ENCODE peak calls at places on chromosomes 4 and X, in ten cellular contexts. One of them, this sample, is unnamed.

GRCh38 chr4:76087007-76087769 is 12.7 kb downstream of the ART3 start:
- DNase-seq in psoas muscle: peak
- DNase-seq in foreskin fibroblast: peak
- DNase-seq in SK-N-SH: peak
- DNase-seq in brain microvascular endothelial cell: peak
- DNase-seq in upper lobe of right lung: no peak
- DNase-seq in fibroblast of lung: peak
- DNase-seq in PC-3: peak
- DNase-seq in astrocyte of the spinal cord: peak
- DNase-seq in GM12878: no peak
- DNase-seq in this sample: no peak

GRCh38 chrX:29257516-29257915 is 670.3 kb downstream of the IL1RAPL1 start:
- DNase-seq in GM12878: no peak
- DNase-seq in PC-3: no peak
- DNase-seq in upper lobe of right lung: no peak
- DNase-seq in fibroblast of lung: peak
- DNase-seq in astrocyte of the spinal cord: peak
- DNase-seq in SK-N-SH: no peak
- DNase-seq in foreskin fibroblast: peak
- DNase-seq in psoas muscle: no peak
- DNase-seq in brain microvascular endothelial cell: peak
- DNase-seq in this sample: no peak

GRCh38 chrX:23901805-23902204 is 5.9 kb downstream of the APOO start:
- DNase-seq in SK-N-SH: peak
- DNase-seq in psoas muscle: no peak
- DNase-seq in PC-3: peak
- DNase-seq in fibroblast of lung: peak
- DNase-seq in astrocyte of the spinal cord: peak
- DNase-seq in upper lobe of right lung: no peak
- DNase-seq in brain microvascular endothelial cell: peak
- DNase-seq in GM12878: peak
- DNase-seq in foreskin fibroblast: peak
- DNase-seq in this sample: no peak

GRCh38 chrX:12753366-12753765 is 37.8 kb upstream of the PRPS2 start:
- DNase-seq in foreskin fibroblast: no peak
- DNase-seq in PC-3: no peak
- DNase-seq in upper lobe of right lung: no peak
- DNase-seq in psoas muscle: no peak
- DNase-seq in fibroblast of lung: no peak
- DNase-seq in brain microvascular endothelial cell: no peak
- DNase-seq in SK-N-SH: no peak
- DNase-seq in GM12878: no peak
- DNase-seq in astrocyte of the spinal cord: no peak
- DNase-seq in this sample: no peak

GRCh38 chr4:48490012-48490679 is at the start of gene ZAR1:
- DNase-seq in astrocyte of the spinal cord: no peak
- DNase-seq in psoas muscle: peak
- DNase-seq in foreskin fibroblast: no peak
- DNase-seq in fibroblast of lung: no peak
- DNase-seq in upper lobe of right lung: peak
- DNase-seq in PC-3: no peak
- DNase-seq in GM12878: no peak
- DNase-seq in SK-N-SH: no peak
- DNase-seq in brain microvascular endothelial cell: no peak
- DNase-seq in this sample: no peak

GRCh38 chr4:140012688-140013087 is 141.3 kb downstream of the MAML3 start:
- DNase-seq in foreskin fibroblast: peak
- DNase-seq in GM12878: no peak
- DNase-seq in brain microvascular endothelial cell: peak
- DNase-seq in astrocyte of the spinal cord: peak
- DNase-seq in fibroblast of lung: peak
- DNase-seq in psoas muscle: peak
- DNase-seq in SK-N-SH: peak
- DNase-seq in PC-3: peak
- DNase-seq in upper lobe of right lung: no peak
- DNase-seq in this sample: no peak

GRCh38 chr4:30461218-30461617 is 259.0 kb upstream of the PCDH7 start:
- DNase-seq in brain microvascular endothelial cell: no peak
- DNase-seq in psoas muscle: no peak
- DNase-seq in PC-3: no peak
- DNase-seq in GM12878: peak
- DNase-seq in fibroblast of lung: no peak
- DNase-seq in upper lobe of right lung: no peak
- DNase-seq in astrocyte of the spinal cord: no peak
- DNase-seq in foreskin fibroblast: no peak
- DNase-seq in SK-N-SH: no peak
- DNase-seq in this sample: no peak

GRCh38 chr4:36254355-36254754 is 10.0 kb upstream of the ARAP2 start:
- DNase-seq in fibroblast of lung: no peak
- DNase-seq in GM12878: no peak
- DNase-seq in PC-3: no peak
- DNase-seq in foreskin fibroblast: no peak
- DNase-seq in upper lobe of right lung: no peak
- DNase-seq in SK-N-SH: no peak
- DNase-seq in psoas muscle: no peak
- DNase-seq in brain microvascular endothelial cell: no peak
- DNase-seq in astrocyte of the spinal cord: no peak
- DNase-seq in this sample: no peak

GRCh38 chr4:86755388-86755787 is 93.8 kb downstream of the SLC10A6 start:
- DNase-seq in psoas muscle: no peak
- DNase-seq in SK-N-SH: no peak
- DNase-seq in fibroblast of lung: no peak
- DNase-seq in foreskin fibroblast: no peak
- DNase-seq in PC-3: no peak
- DNase-seq in upper lobe of right lung: no peak
- DNase-seq in astrocyte of the spinal cord: no peak
- DNase-seq in brain microvascular endothelial cell: no peak
- DNase-seq in GM12878: no peak
- DNase-seq in this sample: no peak
- H3K4me3 ChIP-seq in psoas muscle: no peak
- H3K4me3 ChIP-seq in SK-N-SH: no peak
- H3K4me3 ChIP-seq in fibroblast of lung: no peak
- H3K4me3 ChIP-seq in foreskin fibroblast: no peak
- H3K4me3 ChIP-seq in PC-3: no peak
- H3K4me3 ChIP-seq in upper lobe of right lung: no peak
- H3K4me3 ChIP-seq in astrocyte of the spinal cord: no peak
- H3K4me3 ChIP-seq in brain microvascular endothelial cell: no peak
- H3K4me3 ChIP-seq in GM12878: no peak
- H3K4me3 ChIP-seq in this sample: no peak

DNA sequence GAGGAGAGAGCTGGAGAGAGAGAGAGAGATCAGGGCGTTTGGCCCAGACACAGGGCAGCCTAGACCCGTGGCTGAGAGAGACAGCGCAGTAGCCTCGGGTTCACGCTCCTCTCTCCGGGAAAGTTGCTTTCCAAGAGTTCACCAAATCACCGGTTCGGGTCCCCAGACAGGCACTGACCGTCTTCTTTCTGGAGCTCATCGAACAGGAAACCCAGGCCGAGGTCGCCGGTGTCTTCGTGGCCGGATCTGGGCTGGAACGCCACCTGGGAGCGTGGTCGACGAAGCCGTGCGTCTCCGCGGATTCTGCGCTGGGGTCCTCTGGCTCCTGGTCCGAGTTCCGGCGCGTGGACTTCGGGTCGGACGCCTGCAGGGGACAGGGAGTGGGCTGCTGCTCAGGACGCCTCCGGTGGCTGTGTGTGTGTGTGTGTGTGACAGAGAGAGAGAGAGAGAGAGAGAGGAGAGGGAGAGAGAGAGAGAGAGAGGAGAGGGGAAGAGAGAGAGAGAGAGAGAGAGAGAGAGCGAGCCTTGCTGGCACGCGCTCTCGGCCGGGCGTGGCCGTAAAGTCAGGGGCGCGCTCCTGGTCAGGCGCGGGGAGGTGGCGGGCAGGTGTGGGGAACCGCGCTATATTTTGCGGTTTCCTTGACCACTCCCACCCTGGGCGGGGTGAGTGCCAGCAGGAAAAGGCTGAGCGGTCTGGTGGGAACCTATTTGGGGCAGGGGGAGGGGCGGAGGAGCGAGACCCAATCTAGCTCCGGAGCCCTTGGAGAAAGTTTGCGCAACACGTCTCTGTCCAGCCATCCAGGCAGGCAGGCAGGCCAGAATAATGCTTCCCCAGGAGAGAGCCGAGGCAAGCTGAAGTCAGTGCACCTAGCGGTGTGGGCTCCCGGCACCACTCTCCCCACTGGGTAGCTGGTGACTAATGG is 62.1 kb downstream of the RHOXF2B start:
- DNase-seq in psoas muscle: no peak
- DNase-seq in GM12878: no peak
- DNase-seq in foreskin fibroblast: peak
- DNase-seq in astrocyte of the spinal cord: no peak
- DNase-seq in fibroblast of lung: no peak
- DNase-seq in PC-3: no peak
- DNase-seq in SK-N-SH: no peak
- DNase-seq in upper lobe of right lung: peak
- DNase-seq in brain microvascular endothelial cell: no peak
- DNase-seq in this sample: no peak
- H3K4me3 ChIP-seq in psoas muscle: peak
- H3K4me3 ChIP-seq in GM12878: no peak
- H3K4me3 ChIP-seq in foreskin fibroblast: no peak
- H3K4me3 ChIP-seq in astrocyte of the spinal cord: no peak
- H3K4me3 ChIP-seq in fibroblast of lung: no peak
- H3K4me3 ChIP-seq in PC-3: no peak
- H3K4me3 ChIP-seq in SK-N-SH: no peak
- H3K4me3 ChIP-seq in upper lobe of right lung: peak
- H3K4me3 ChIP-seq in brain microvascular endothelial cell: no peak
- H3K4me3 ChIP-seq in this sample: peak

GRCh38 chr4:1572964-1573720 is 111.0 kb downstream of the FAM53A start:
- DNase-seq in upper lobe of right lung: no peak
- DNase-seq in fibroblast of lung: no peak
- DNase-seq in astrocyte of the spinal cord: no peak
- DNase-seq in foreskin fibroblast: no peak
- DNase-seq in SK-N-SH: no peak
- DNase-seq in psoas muscle: peak
- DNase-seq in GM12878: no peak
- DNase-seq in PC-3: no peak
- DNase-seq in brain microvascular endothelial cell: no peak
- DNase-seq in this sample: no peak

GRCh38 chr4:1573830-1574459 is 110.2 kb downstream of the FAM53A start:
- DNase-seq in foreskin fibroblast: no peak
- DNase-seq in GM12878: no peak
- DNase-seq in upper lobe of right lung: no peak
- DNase-seq in psoas muscle: peak
- DNase-seq in SK-N-SH: no peak
- DNase-seq in brain microvascular endothelial cell: no peak
- DNase-seq in PC-3: no peak
- DNase-seq in fibroblast of lung: no peak
- DNase-seq in astrocyte of the spinal cord: no peak
- DNase-seq in this sample: no peak

GRCh38 chr4:1575418-1576199 is 108.5 kb downstream of the FAM53A start:
- DNase-seq in GM12878: no peak
- DNase-seq in brain microvascular endothelial cell: no peak
- DNase-seq in psoas muscle: peak
- DNase-seq in PC-3: no peak
- DNase-seq in fibroblast of lung: no peak
- DNase-seq in astrocyte of the spinal cord: no peak
- DNase-seq in SK-N-SH: no peak
- DNase-seq in upper lobe of right lung: no peak
- DNase-seq in foreskin fibroblast: no peak
- DNase-seq in this sample: no peak

GRCh38 chr4:1576200-1576960 is 107.7 kb downstream of the FAM53A start:
- DNase-seq in brain microvascular endothelial cell: no peak
- DNase-seq in fibroblast of lung: no peak
- DNase-seq in PC-3: no peak
- DNase-seq in SK-N-SH: no peak
- DNase-seq in foreskin fibroblast: no peak
- DNase-seq in astrocyte of the spinal cord: no peak
- DNase-seq in GM12878: no peak
- DNase-seq in upper lobe of right lung: no peak
- DNase-seq in psoas muscle: peak
- DNase-seq in this sample: no peak

DNA sequence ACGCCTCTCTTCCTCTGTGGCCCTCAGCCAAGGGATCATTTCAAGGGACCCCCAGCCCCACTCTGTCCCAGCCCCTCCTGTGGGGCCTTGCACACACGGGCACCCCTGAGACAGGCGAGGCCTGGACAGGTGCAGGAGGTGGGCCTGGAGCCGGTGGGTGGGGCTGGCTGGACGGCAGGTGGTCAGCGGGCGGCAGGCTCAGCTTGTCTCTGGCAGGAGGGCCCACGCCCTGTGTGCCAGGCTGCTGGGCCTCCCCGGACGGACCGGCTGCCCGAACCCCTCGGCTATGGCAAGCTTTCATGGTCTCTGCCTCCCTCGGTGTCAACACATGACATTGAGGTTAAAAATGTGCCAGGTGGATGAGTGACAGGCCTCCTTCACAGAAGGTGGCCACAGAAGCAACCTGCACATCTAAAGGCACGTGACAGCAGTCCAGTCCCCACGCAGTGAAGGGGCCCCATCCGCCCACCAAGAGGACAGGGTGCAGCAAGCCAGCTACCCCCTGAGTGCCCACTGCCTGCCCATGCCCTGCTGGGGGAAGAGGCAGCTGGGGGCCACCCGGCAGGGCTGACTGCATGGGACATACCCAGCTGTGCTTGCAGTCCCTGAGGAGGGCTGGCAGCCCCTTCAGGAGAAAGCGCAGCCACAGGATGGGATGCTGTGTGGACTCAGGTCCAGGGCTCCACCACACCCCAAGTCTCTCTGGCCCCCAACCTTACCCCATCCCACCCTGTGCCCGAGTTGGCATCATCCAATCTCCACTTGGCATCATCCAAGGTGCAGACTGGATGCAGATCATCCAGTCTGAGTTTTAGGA is 109.3 kb downstream of the FAM53A start:
- DNase-seq in astrocyte of the spinal cord: no peak
- DNase-seq in psoas muscle: peak
- DNase-seq in SK-N-SH: no peak
- DNase-seq in brain microvascular endothelial cell: no peak
- DNase-seq in GM12878: no peak
- DNase-seq in PC-3: no peak
- DNase-seq in foreskin fibroblast: no peak
- DNase-seq in upper lobe of right lung: no peak
- DNase-seq in fibroblast of lung: no peak
- DNase-seq in this sample: no peak
- H3K4me3 ChIP-seq in astrocyte of the spinal cord: no peak
- H3K4me3 ChIP-seq in psoas muscle: no peak
- H3K4me3 ChIP-seq in SK-N-SH: no peak
- H3K4me3 ChIP-seq in brain microvascular endothelial cell: no peak
- H3K4me3 ChIP-seq in GM12878: no peak
- H3K4me3 ChIP-seq in PC-3: no peak
- H3K4me3 ChIP-seq in foreskin fibroblast: no peak
- H3K4me3 ChIP-seq in upper lobe of right lung: no peak
- H3K4me3 ChIP-seq in fibroblast of lung: no peak
- H3K4me3 ChIP-seq in this sample: no peak

DNA sequence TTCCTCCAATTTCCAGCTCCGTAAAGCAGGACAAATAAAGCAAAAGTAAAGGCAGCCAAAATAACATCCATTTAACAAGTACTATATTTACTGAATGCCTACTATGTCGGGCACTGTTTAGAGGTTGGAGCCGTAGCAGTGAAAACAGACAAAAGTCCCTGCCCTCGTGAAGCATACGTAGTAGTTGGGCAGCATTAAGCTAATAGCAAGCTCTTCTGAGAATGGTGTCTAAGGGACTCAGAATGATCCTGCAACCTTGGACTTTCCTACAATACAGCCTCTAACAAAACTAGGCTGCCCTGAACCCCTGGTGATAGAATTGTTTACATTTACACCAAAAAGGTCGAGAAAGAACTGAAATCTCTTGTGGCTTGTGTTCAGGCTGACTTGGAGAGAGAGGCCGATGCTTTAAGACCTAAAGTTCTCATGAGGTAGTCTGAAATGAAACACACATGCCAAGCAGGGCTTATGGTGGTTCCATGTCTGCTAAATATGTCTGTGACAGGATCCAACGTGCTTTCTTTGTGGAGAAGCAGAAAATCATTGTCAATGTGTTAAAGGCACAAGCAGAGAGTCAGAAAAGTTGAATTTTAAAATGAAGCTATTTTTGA is 876 bp upstream of the PDGFC start:
- DNase-seq in PC-3: no peak
- DNase-seq in GM12878: no peak
- DNase-seq in upper lobe of right lung: no peak
- DNase-seq in psoas muscle: no peak
- DNase-seq in fibroblast of lung: no peak
- DNase-seq in foreskin fibroblast: peak
- DNase-seq in SK-N-SH: no peak
- DNase-seq in brain microvascular endothelial cell: no peak
- DNase-seq in astrocyte of the spinal cord: peak
- DNase-seq in this sample: no peak
- H3K4me3 ChIP-seq in PC-3: peak
- H3K4me3 ChIP-seq in GM12878: no peak
- H3K4me3 ChIP-seq in upper lobe of right lung: peak
- H3K4me3 ChIP-seq in psoas muscle: peak
- H3K4me3 ChIP-seq in fibroblast of lung: peak
- H3K4me3 ChIP-seq in foreskin fibroblast: peak
- H3K4me3 ChIP-seq in SK-N-SH: peak
- H3K4me3 ChIP-seq in brain microvascular endothelial cell: peak
- H3K4me3 ChIP-seq in astrocyte of the spinal cord: peak
- H3K4me3 ChIP-seq in this sample: peak

This sample was measured in esophagus muscularis mucosa.